ENCODE peak calls at places on chromosome 10, in seven cellular contexts. Q, L, F, U, X, S and J are unnamed samples.

GRCh38 chr10:120651000-120651399 is 194.0 kb downstream of the PLPP4 start:
- DNase-seq in X (no peak), F (no peak), U (no peak), L (no peak), S (no peak), Q (no peak), J (no peak)

GRCh38 chr10:12629767-12630165 is 280.4 kb downstream of the CAMK1D start:
- DNase-seq in X (no peak), S (no peak), U (no peak), L (no peak), Q (no peak), F (no peak), J (no peak)

GRCh38 chr10:88966785-88967184 is 14.2 kb upstream of the ACTA2 start:
- DNase-seq in L (no peak), Q (peak; percentile 56), F (no peak), U (no peak), X (no peak), S (no peak), J (no peak)

GRCh38 chr10:36057180-36057579 is 415.1 kb upstream of the FZD8 start:
- DNase-seq in S (no peak), Q (no peak), L (no peak), F (no peak), X (no peak), U (no peak), J (no peak)

GRCh38 chr10:17430647-17431355 is 23.6 kb downstream of the ST8SIA6 start:
- DNase-seq in S (peak; percentile 26), L (peak; percentile 72), Q (peak; percentile 73), X (peak; percentile 61), U (peak; percentile 70), F (peak; percentile 74), J (peak; percentile 75)

GRCh38 chr10:96587255-96588059 is 645 bp upstream of the TM9SF3 start:
- DNase-seq in L (no peak), F (no peak), S (peak; percentile 10), X (no peak), U (peak; percentile 63), Q (peak; percentile 69), J (peak; percentile 90)

GRCh38 chr10:61286695-61287094 is 166.5 kb downstream of the TMEM26 start:
- DNase-seq in U (peak; percentile 39), L (no peak), Q (no peak), F (no peak), S (peak; percentile 82), X (no peak), J (no peak)

GRCh38 chr10:132401396-132402168 is 4.6 kb downstream of the PWWP2B start:
- DNase-seq in L (no peak), S (no peak), Q (no peak), F (no peak), X (no peak), U (no peak), J (no peak)

GRCh38 chr10:14952851-14953451 is 945 bp downstream of the DCLRE1C start:
- DNase-seq in L (peak; percentile 45), F (no peak), S (no peak), U (no peak), Q (no peak), X (peak; percentile 34), J (no peak)

GRCh38 chr10:19169684-19170083 is 121.1 kb downstream of the MALRD1 start:
- DNase-seq in X (no peak), Q (no peak), S (no peak), F (no peak), L (no peak), U (no peak), J (no peak)

GRCh38 chr10:19164461-19164860 is 115.9 kb downstream of the MALRD1 start:
- DNase-seq in L (no peak), X (no peak), U (no peak), Q (no peak), S (no peak), F (no peak), J (no peak)

DNA sequence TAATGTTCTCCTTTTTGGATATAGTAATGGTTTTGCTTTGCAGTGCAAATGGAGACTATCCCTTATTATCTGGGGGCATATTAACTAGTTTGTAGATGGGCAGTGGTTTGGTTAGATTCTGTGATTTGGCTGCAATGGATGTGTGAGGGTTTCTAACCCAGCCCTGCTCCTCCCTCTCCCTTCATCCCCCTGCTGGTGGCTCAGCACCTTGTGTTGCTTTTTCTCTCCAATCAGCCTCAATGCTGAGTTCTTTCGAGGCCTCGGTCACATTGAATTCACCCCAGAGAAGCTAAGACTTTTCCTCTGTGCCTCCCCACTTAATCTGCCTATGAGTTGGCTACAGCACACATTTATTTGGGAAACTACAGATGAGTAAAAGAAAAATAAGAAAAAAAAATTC is 120.0 kb downstream of the MALRD1 start:
- DNase-seq in Q (no peak), U (no peak), X (peak; percentile 14), S (no peak), L (peak; percentile 47), F (no peak), J (no peak)
- TF ChIP-seq CTCF in Q (no peak), U (no peak), X (peak; percentile 31), S (peak; percentile 24), L (peak; percentile 72), F (peak; percentile 65), J (peak; percentile 23)

GRCh38 chr10:52567247-52567580 is 205.4 kb downstream of the MBL2 start:
- DNase-seq in L (no peak), F (no peak), U (no peak), S (no peak), X (no peak), Q (no peak), J (no peak)

GRCh38 chr10:52568309-52568708 is 204.3 kb downstream of the MBL2 start:
- DNase-seq in U (no peak), S (no peak), L (no peak), X (no peak), Q (no peak), F (no peak), J (no peak)

GRCh38 chr10:52570490-52570889 is 202.1 kb downstream of the MBL2 start:
- DNase-seq in S (no peak), F (no peak), U (no peak), Q (no peak), L (no peak), X (no peak), J (no peak)

GRCh38 chr10:52563361-52563760 is 209.2 kb downstream of the MBL2 start:
- DNase-seq in X (no peak), Q (no peak), U (no peak), L (no peak), S (no peak), F (no peak), J (peak; percentile 21)

GRCh38 chr10:52566471-52567246 is 205.9 kb downstream of the MBL2 start:
- DNase-seq in S (peak; percentile 54), F (no peak), X (peak; percentile 2), Q (no peak), L (no peak), U (no peak), J (peak; percentile 81)
- TF ChIP-seq CTCF in S (peak; percentile 68), F (peak; percentile 74), X (peak; percentile 69), Q (no peak), L (peak; percentile 78), U (no peak), J (peak; percentile 63)

GRCh38 chr10:63724922-63725321 is 203.7 kb downstream of the REEP3 start:
- DNase-seq in Q (no peak), X (no peak), F (no peak), S (no peak), U (no peak), L (no peak), J (no peak)
- TF ChIP-seq CTCF in Q (no peak), X (peak; percentile 14), F (peak; percentile 44), S (no peak), U (peak; percentile 35), L (peak; percentile 60), J (peak; percentile 10)

GRCh38 chr10:87659571-87660483 is at the start of gene PAPSS2:
- DNase-seq in F (peak; percentile 73), L (peak; percentile 71), Q (peak; percentile 70), X (peak; percentile 83), S (no peak), U (peak; percentile 25), J (peak; percentile 76)
- TF ChIP-seq CTCF in F (peak; percentile 23), L (peak; percentile 26), Q (no peak), X (peak; percentile 38), S (no peak), U (no peak), J (no peak)

DNA sequence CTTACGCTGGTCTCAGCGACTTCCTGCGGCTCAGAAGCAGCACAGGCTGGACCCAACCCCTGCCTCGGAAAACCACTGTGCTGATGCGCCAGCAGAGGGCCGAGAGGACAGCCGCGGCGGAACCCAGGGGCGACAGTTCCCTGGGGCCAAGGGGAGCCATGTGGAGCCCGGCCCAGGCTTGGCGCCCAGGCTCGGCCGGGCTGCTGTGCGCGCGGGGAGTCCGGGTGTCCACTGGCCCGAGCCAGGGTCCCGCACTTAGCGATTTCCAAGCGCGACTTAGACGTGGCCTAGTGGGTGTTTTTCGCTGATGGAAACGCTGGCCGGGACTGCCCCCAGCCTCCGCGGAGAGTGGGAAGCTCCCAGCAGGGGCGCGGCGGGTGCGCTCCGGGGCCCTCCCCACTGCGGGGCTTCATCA is 18.6 kb upstream of the ZNF32 start:
- DNase-seq in L (peak; percentile 73), Q (no peak), U (no peak), X (peak; percentile 86), F (no peak), S (no peak), J (peak; percentile 28)
- TF ChIP-seq CTCF in L (peak; percentile 65), Q (no peak), U (no peak), X (peak; percentile 40), F (peak; percentile 51), S (peak; percentile 20), J (peak; percentile 56)

GRCh38 chr10:69696073-69696731 is 66.2 kb downstream of the FAM241B start:
- DNase-seq in F (no peak), Q (no peak), S (peak; percentile 30), L (peak; percentile 67), X (no peak), U (peak; percentile 45), J (peak; percentile 84)
- TF ChIP-seq CTCF in F (peak; percentile 80), Q (peak; percentile 61), S (peak; percentile 78), L (peak; percentile 77), X (peak; percentile 53), U (peak; percentile 33), J (peak; percentile 64)

GRCh38 chr10:101494650-101495049 is 93.4 kb downstream of the POLL start:
- DNase-seq in X (no peak), L (no peak), F (no peak), Q (no peak), U (no peak), S (no peak), J (no peak)
- TF ChIP-seq CTCF in X (no peak), L (no peak), F (no peak), Q (no peak), U (no peak), S (no peak), J (no peak)

GRCh38 chr10:2985729-2986232 is 81.6 kb upstream of the PFKP start:
- DNase-seq in F (no peak), X (no peak), S (no peak), Q (no peak), U (no peak), L (peak; percentile 45), J (no peak)
- TF ChIP-seq CTCF in F (no peak), X (no peak), S (no peak), Q (no peak), U (no peak), L (no peak), J (no peak)

GRCh38 chr10:100670828-100671479 is 74.4 kb upstream of the PAX2 start:
- DNase-seq in S (peak; percentile 59), F (no peak), U (peak; percentile 67), L (peak; percentile 71), X (peak; percentile 92), Q (no peak), J (no peak)
- TF ChIP-seq CTCF in S (peak; percentile 59), F (peak; percentile 91), U (peak; percentile 99), L (peak; percentile 96), X (peak; percentile 70), Q (peak; percentile 41), J (peak; percentile 53)

GRCh38 chr10:30928742-30929141 is 102.9 kb downstream of the ZNF438 start:
- DNase-seq in L (no peak), F (no peak), U (no peak), S (peak; percentile 81), X (no peak), Q (no peak), J (no peak)
- TF ChIP-seq CTCF in L (no peak), F (no peak), U (no peak), S (no peak), X (no peak), Q (no peak), J (no peak)